ENCODE peak calls at places on chromosome 21, in eight cellular contexts. N is HCT116, Z is endothelial cell of umbilical vein, G is HepG2, L is H1, H is K562, R is GM12878, F is GM23338. I is an unnamed sample.

GRCh38 chr21:15224346-15225086 is 159.7 kb upstream of the NRIP1 start:
- DNase-seq in N (peak), Z (no peak), G (no peak), L (no peak), H (no peak), R (no peak), F (no peak), I (no peak)

GRCh38 chr21:39014751-39015150 is 168.5 kb downstream of the PSMG1 start:
- DNase-seq in N (no peak), Z (no peak), G (no peak), L (no peak), H (no peak), R (no peak), F (no peak), I (no peak)

GRCh38 chr21:31351438-31351837 is 7.4 kb upstream of the TIAM1 start:
- DNase-seq in N (no peak), Z (no peak), G (no peak), L (no peak), H (no peak), R (no peak), F (peak), I (no peak)

GRCh38 chr21:14382486-14382834 is 486 bp downstream of the HSPA13 start:
- DNase-seq in N (no peak), Z (no peak), G (no peak), L (no peak), H (no peak), R (no peak), F (peak), I (no peak)

GRCh38 chr21:23963454-23963853 is 1643.8 kb downstream of the MRPL39 start:
- DNase-seq in N (no peak), Z (peak), G (no peak), L (no peak), H (no peak), R (no peak), F (no peak), I (no peak)

GRCh38 chr21:38352536-38353219 is 95.9 kb downstream of the KCNJ15 start:
- DNase-seq in N (peak), Z (peak), G (peak), L (peak), H (peak), R (no peak), F (peak), I (no peak)

GRCh38 chr21:27586986-27587385 is 620.1 kb upstream of the ADAMTS5 start:
- DNase-seq in N (no peak), Z (no peak), G (no peak), L (no peak), H (no peak), R (no peak), F (no peak), I (no peak)

GRCh38 chr21:27590271-27590670 is 623.4 kb upstream of the ADAMTS5 start:
- DNase-seq in N (no peak), Z (peak), G (no peak), L (no peak), H (no peak), R (no peak), F (peak), I (no peak)

GRCh38 chr21:39004776-39005605 is 178.3 kb downstream of the PSMG1 start:
- DNase-seq in N (no peak), Z (peak), G (no peak), L (no peak), H (peak), R (no peak), F (no peak), I (no peak)

GRCh38 chr21:38297871-38298270 is 41.1 kb downstream of the KCNJ15 start:
- DNase-seq in N (no peak), Z (no peak), G (no peak), L (no peak), H (no peak), R (no peak), F (no peak), I (no peak)

GRCh38 chr21:38319781-38320180 is 63.0 kb downstream of the KCNJ15 start:
- DNase-seq in N (no peak), Z (no peak), G (no peak), L (no peak), H (no peak), R (no peak), F (no peak), I (no peak)

GRCh38 chr21:17472167-17472566 is 40.7 kb upstream of the CXADR start:
- DNase-seq in N (no peak), Z (no peak), G (no peak), L (no peak), H (no peak), R (no peak), F (no peak), I (no peak)

GRCh38 chr21:16634522-16634914 is 878.3 kb upstream of the CXADR start:
- DNase-seq in N (no peak), Z (no peak), G (no peak), L (no peak), H (no peak), R (no peak), F (peak), I (no peak)

GRCh38 chr21:15159382-15160020 is 94.7 kb upstream of the NRIP1 start:
- DNase-seq in N (no peak), Z (no peak), G (no peak), L (no peak), H (no peak), R (no peak), F (no peak), I (no peak)

GRCh38 chr21:27024971-27025370 is 58.1 kb upstream of the ADAMTS5 start:
- DNase-seq in N (no peak), Z (no peak), G (no peak), L (no peak), H (no peak), R (no peak), F (no peak), I (no peak)

GRCh38 chr21:15066231-15066577 is 1.4 kb upstream of the NRIP1 start:
- DNase-seq in N (no peak), Z (peak), G (no peak), L (no peak), H (no peak), R (no peak), F (no peak), I (no peak)

GRCh38 chr21:45555557-45556301 is 13.5 kb upstream of the SLC19A1 start:
- DNase-seq in N (peak), Z (peak), G (peak), L (peak), H (peak), R (peak), F (peak), I (no peak)
- TF ChIP-seq EZH2 in N (no peak), Z (peak), G (no peak), L (no peak), H (no peak), R (no peak), F (no peak), I (no peak)

GRCh38 chr21:32612999-32613337 is 791 bp upstream of the CFAP298 start:
- DNase-seq in N (no peak), Z (no peak), G (no peak), L (no peak), H (no peak), R (no peak), F (no peak), I (no peak)

GRCh38 chr21:32613436-32614043 is 1.4 kb upstream of the CFAP298 start:
- DNase-seq in N (no peak), Z (no peak), G (no peak), L (no peak), H (no peak), R (no peak), F (no peak), I (no peak)

GRCh38 chr21:32611471-32611997 is 643 bp downstream of the CFAP298 start:
- DNase-seq in N (no peak), Z (peak), G (no peak), L (no peak), H (peak), R (no peak), F (peak), I (no peak)

DNA sequence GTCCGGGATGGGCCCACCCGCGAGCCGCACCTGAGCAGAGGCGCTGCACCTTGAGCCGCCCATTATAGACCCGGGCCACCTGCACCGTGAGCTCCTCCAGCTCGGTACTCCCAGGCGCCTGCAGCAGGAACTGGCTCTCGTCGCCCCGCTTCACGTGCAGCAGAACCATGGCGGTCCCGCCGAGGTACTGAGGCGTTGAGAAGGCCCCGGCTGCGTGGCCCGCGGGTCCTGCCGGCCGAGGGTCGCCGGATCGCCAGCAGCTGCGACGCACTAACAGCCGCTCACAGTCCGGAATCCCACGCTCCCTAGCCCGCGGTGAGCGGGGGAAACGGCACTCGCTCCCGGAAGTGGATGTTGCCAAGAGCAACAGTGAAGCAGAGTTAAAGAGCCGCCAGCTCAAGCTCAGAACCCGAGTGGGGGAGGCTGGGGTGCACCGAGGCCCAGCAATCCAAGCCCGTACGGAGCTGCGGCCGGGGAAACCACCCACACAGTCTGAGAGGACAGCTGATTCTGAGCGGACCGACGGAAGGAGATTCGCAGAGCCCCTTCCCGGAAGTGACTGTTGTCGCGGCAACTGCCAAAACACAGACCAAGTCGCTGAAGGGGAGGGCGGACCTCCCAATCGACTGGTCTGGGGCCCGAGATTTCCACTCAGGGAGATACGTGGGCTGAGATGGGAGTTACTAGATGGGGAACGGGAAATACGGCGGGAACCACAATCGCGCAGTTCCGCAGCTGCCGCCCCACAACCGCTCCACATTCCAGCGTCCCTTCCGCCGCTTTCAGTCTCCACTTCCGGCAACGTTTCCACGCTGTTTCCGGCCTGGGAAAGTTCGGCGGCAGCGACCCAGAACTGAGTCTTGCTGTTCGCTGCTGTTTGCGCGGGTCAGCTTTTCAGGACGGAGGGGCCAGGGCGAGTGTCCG is at the start of gene CFAP298:
- DNase-seq in N (peak), Z (peak), G (peak), L (peak), H (peak), R (peak), F (peak), I (peak)
- TF ChIP-seq POLR2AphosphoS5 in N (peak), Z (peak), G (peak), L (peak), H (peak), R (peak), F (peak), I (peak)

GRCh38 chr21:45981154-45981606 is 390 bp upstream of the COL6A1 start:
- DNase-seq in N (peak), Z (peak), G (peak), L (peak), H (peak), R (no peak), F (peak), I (peak)
- H3K4me3 ChIP-seq in N (peak), Z (peak), G (no peak), L (peak), H (peak), R (no peak), F (peak), I (peak)

GRCh38 chr21:36190736-36191135 is 34.1 kb downstream of the DOP1B start:
- DNase-seq in N (no peak), Z (no peak), G (no peak), L (no peak), H (no peak), R (no peak), F (no peak), I (no peak)
- TF ChIP-seq EZH2 in N (no peak), Z (no peak), G (no peak), L (no peak), H (no peak), R (no peak), F (no peak), I (no peak)

GRCh38 chr21:34765619-34766018 is 96.8 kb downstream of the CLIC6 start:
- DNase-seq in N (no peak), Z (no peak), G (no peak), L (no peak), H (no peak), R (no peak), F (no peak), I (no peak)

GRCh38 chr21:34762761-34763160 is 94.0 kb downstream of the CLIC6 start:
- DNase-seq in N (no peak), Z (no peak), G (no peak), L (no peak), H (no peak), R (no peak), F (peak), I (no peak)

GRCh38 chr21:34764715-34765284 is 96.0 kb downstream of the CLIC6 start:
- DNase-seq in N (no peak), Z (no peak), G (no peak), L (no peak), H (no peak), R (no peak), F (no peak), I (no peak)

GRCh38 chr21:34766862-34767261 is 98.1 kb downstream of the CLIC6 start:
- DNase-seq in N (no peak), Z (no peak), G (no peak), L (no peak), H (no peak), R (no peak), F (no peak), I (no peak)

DNA sequence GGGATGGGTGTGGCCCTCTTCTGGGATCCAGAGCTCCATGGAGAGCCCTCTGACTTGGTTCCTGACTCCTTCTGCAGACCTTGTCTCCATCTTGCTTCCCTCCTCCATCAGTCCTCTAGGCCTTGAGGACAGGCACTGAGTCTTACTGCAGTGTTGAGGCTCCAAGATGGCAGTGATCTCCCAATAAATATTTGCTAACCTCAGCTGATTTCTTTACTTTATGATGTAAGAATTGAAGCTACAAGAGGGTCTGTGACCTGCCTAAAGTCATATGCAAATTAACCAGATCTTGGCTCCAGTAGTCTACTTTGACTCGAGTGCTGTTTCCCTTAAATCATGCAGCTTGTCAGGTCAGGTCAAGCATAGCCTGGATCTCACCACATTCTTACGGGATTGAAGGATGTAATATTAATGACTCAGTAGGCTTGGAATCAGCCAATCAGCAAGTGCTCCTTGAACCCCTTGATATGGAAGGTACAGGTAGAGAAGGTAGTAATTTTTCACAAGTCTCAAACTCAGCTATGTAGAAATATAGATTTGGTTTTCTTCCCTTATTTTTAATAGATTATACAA is 93.0 kb downstream of the CLIC6 start:
- DNase-seq in N (no peak), Z (no peak), G (no peak), L (no peak), H (no peak), R (no peak), F (no peak), I (no peak)
- TF ChIP-seq POLR2AphosphoS5 in N (no peak), Z (no peak), G (no peak), L (no peak), H (no peak), R (no peak), F (no peak), I (no peak)

GRCh38 chr21:44930543-44930981 is 9.3 kb upstream of the SLX9 start:
- DNase-seq in N (no peak), Z (no peak), G (no peak), L (no peak), H (no peak), R (no peak), F (no peak), I (no peak)

GRCh38 chr21:44932366-44933181 is 7.3 kb upstream of the SLX9 start:
- DNase-seq in N (no peak), Z (no peak), G (no peak), L (no peak), H (peak), R (no peak), F (no peak), I (no peak)

GRCh38 chr21:44931137-44931500 is 8.7 kb upstream of the SLX9 start:
- DNase-seq in N (no peak), Z (no peak), G (no peak), L (no peak), H (no peak), R (no peak), F (peak), I (peak)

GRCh38 chr21:44933199-44933937 is 6.5 kb upstream of the SLX9 start:
- DNase-seq in N (no peak), Z (no peak), G (no peak), L (no peak), H (no peak), R (no peak), F (no peak), I (no peak)

DNA sequence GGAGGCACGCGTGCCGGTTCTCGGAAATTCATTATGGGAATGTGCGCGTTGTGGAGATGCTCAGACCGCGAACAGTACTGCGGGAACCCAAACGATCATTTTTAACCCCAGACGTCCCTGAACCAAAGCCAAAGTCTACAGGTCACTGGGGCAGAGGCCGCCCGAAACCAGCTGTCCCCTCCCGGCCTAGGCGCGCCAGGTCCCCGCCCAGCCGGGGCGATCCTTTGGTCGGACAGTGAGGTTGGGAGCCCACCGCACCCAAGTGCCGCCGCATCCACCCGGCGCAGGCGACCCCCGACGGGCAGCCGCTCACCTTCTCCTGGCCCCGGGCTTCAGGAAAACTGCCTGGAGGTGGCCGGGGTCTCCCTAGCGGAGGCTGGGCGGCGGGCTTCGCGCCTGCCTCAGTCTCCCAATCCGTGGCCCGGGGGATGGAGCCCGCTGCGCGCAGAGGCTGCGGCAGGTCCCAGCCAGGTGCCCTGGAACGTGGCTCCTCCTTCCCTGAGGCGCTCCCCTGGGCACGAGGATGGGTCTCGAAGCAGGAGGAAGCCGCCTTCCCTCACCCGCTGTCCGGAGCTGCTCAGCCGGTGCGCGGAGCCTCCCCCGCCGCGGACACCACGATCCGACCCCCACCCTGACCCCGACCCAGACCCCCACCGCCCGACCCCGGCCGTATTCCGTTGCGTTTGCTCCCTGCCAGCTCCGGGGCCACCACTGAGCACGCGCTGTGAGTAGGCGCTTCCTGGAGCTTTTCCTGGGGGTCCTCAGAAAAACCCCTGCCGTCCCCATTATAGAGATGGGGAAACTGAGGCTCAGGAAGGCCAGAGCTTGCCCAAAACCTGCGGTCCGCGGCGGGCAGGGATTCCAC is 8.1 kb upstream of the SLX9 start:
- DNase-seq in N (no peak), Z (no peak), G (no peak), L (no peak), H (no peak), R (no peak), F (no peak), I (no peak)
- H3K4me3 ChIP-seq in N (no peak), Z (peak), G (peak), L (peak), H (peak), R (peak), F (peak), I (peak)

GRCh38 chr21:46667735-46668380 is 32.4 kb downstream of the PRMT2 start:
- DNase-seq in N (no peak), Z (peak), G (peak), L (peak), H (no peak), R (no peak), F (peak), I (no peak)
- TF ChIP-seq EZH2 in N (no peak), Z (peak), G (no peak), L (peak), H (no peak), R (no peak), F (no peak), I (no peak)

DNA sequence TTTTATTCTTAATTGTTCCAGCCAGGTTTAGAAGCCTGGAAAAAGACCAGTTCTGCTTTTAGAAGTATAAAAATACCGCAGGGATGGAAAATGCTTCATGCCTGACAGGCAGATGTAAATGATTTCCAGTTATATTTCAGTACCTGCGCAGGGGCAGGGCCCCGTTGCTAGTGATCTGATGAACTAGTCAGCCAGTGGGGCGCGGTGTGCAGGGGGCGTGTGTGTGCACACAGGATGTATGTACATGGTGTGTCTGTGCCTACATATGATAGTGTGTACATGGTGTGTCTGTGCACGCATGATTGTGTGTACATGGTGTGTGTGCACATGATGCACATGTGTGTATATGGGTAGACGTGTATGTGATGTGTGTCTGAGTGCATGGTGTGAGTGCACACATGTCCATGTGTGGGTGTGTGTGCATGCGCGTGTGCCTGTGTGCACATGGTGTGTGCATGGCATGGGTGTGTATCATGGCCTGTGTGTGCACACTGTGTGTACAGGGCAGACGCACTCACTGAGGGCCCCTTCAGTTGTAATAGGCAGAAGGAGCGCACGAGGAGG is 36.2 kb downstream of the ABCG1 start:
- DNase-seq in N (no peak), Z (no peak), G (no peak), L (no peak), H (no peak), R (no peak), F (no peak), I (no peak)
- TF ChIP-seq POLR2AphosphoS5 in N (no peak), Z (no peak), G (no peak), L (no peak), H (no peak), R (no peak), F (no peak), I (no peak)

GRCh38 chr21:29030909-29031308 is 6.4 kb downstream of the USP16 start:
- DNase-seq in N (no peak), Z (no peak), G (no peak), L (no peak), H (no peak), R (no peak), F (no peak), I (no peak)

GRCh38 chr21:29022141-29022540 is 2.3 kb upstream of the USP16 start:
- DNase-seq in N (no peak), Z (no peak), G (peak), L (no peak), H (no peak), R (no peak), F (no peak), I (no peak)

GRCh38 chr21:29029524-29029923 is 5.1 kb downstream of the USP16 start:
- DNase-seq in N (no peak), Z (no peak), G (no peak), L (no peak), H (no peak), R (no peak), F (no peak), I (no peak)

GRCh38 chr21:29024474-29025327 is at the start of gene USP16:
- DNase-seq in N (peak), Z (peak), G (peak), L (peak), H (peak), R (peak), F (peak), I (peak)

GRCh38 chr21:29025328-29025713 is 853 bp downstream of the USP16 start:
- DNase-seq in N (no peak), Z (no peak), G (no peak), L (no peak), H (no peak), R (no peak), F (peak), I (no peak)
- H3K4me3 ChIP-seq in N (peak), Z (peak), G (peak), L (peak), H (peak), R (peak), F (peak), I (peak)

I was measured in SK-N-MC.